ENCODE peak calls at places on chromosome 5, in seven cellular contexts. O is NCI-H2081 treated with DMSO at 0.1 percent for 48 hours; V is activated T-cell treated with anti-CD3 and anti-CD28 coated beads, Interleukin-2, amount 50 U/mL, for 24 hours; T is mesenchymal stem cell; L is PC-3; I is stimulated activated CD4-positive, alpha-beta T cell treated with anti-CD3 and anti-CD28 coated beads, TNF-alpha, amount 100 ng/mL, for 48 hours; Z is stimulated activated CD8-positive, alpha-beta memory T cell treated with anti-CD3 and anti-CD28 coated beads, Interleukin-4, amount 100 ng/mL, for 4 hours. X is an unnamed sample.

GRCh38 chr5:68647743-68648142 is 432.2 kb downstream of the PIK3R1 start:
- DNase-seq in I (no peak), T (no peak), L (no peak), Z (no peak), O (no peak), V (no peak), X (no peak)

GRCh38 chr5:138000102-138000723 is 32.7 kb downstream of the FAM13B start:
- DNase-seq in T (peak), I (no peak), V (no peak), L (peak), O (no peak), Z (no peak), X (no peak)

GRCh38 chr5:96579711-96580110 is 82.5 kb upstream of the CAST start:
- DNase-seq in L (no peak), V (no peak), I (no peak), O (no peak), Z (no peak), T (peak), X (no peak)

GRCh38 chr5:59236448-59236847 is 653.6 kb downstream of the RAB3C start:
- DNase-seq in O (no peak), L (no peak), Z (no peak), V (no peak), I (no peak), T (no peak), X (no peak)

GRCh38 chr5:96142786-96143434 is 181.3 kb upstream of the ELL2 start:
- DNase-seq in I (no peak), T (peak), Z (no peak), V (no peak), O (no peak), L (peak), X (no peak)

GRCh38 chr5:34627794-34628193 is 28.3 kb upstream of the RAI14 start:
- DNase-seq in L (peak), Z (no peak), I (no peak), O (no peak), T (peak), V (no peak), X (no peak)

GRCh38 chr5:35811108-35811741 is 45.5 kb upstream of the IL7R start:
- DNase-seq in Z (no peak), I (no peak), T (peak), V (no peak), L (peak), O (no peak), X (no peak)

GRCh38 chr5:40736103-40736875 is 19.5 kb downstream of the TTC33 start:
- DNase-seq in O (no peak), V (no peak), Z (no peak), I (no peak), T (peak), L (peak), X (peak)

GRCh38 chr5:1951165-1951816 is 68.6 kb upstream of the IRX4 start:
- DNase-seq in O (no peak), I (no peak), L (no peak), V (no peak), Z (no peak), T (no peak), X (no peak)

X was measured in neural progenitor cell.